ENCODE peak calls at places on chromosomes 3 and 15, in nine cellular contexts. I is fibroblast of lung; J is neuronal stem cell; P is CD8-positive, alpha-beta memory T cell; X is right atrium auricular region; T is GM23248; H is body of pancreas; S is CD4-positive, CD25-positive, alpha-beta regulatory T cell; C is tibial nerve. G is an unnamed sample. For H3K4me1 and H3K36me3, the result is how much of the 10 kb centered on the place peaks cover.

GRCh38 chr15:55587321-55588069 is 650 bp downstream of the PYGO1 start:
- DNase-seq in I (peak), J (peak), P (peak), X (no peak), T (peak), H (peak), S (peak), C (peak), G (no peak)

GRCh38 chr15:75694241-75695182 is 18.1 kb downstream of the CSPG4 start:
- DNase-seq in I (peak), J (no peak), P (no peak), X (peak), T (peak), H (peak), S (no peak), C (peak), G (peak)

GRCh38 chr3:189275852-189276251 is 104.1 kb downstream of the TPRG1 start:
- DNase-seq in I (no peak), J (no peak), P (no peak), X (no peak), T (no peak), H (no peak), S (no peak), C (no peak), G (no peak)

GRCh38 chr3:52141751-52142150 is 12.5 kb downstream of the POC1A start:
- DNase-seq in I (no peak), J (no peak), P (no peak), X (no peak), T (no peak), H (no peak), S (no peak), C (no peak), G (no peak)

GRCh38 chr3:7536510-7536909 is 675.6 kb downstream of the GRM7 start:
- DNase-seq in I (peak), J (no peak), P (no peak), X (peak), T (no peak), H (no peak), S (no peak), C (no peak), G (no peak)

GRCh38 chr3:102092617-102093466 is 243.5 kb downstream of the NFKBIZ start:
- DNase-seq in I (peak), J (no peak), P (no peak), X (no peak), T (peak), H (no peak), S (peak), C (no peak), G (no peak)

GRCh38 chr15:42750306-42750705 is 13.4 kb upstream of the CDAN1 start:
- DNase-seq in I (no peak), J (no peak), P (no peak), X (no peak), T (no peak), H (no peak), S (no peak), C (no peak), G (no peak)

GRCh38 chr3:99862208-99862607 is 44.5 kb downstream of the CMSS1 start:
- DNase-seq in I (peak), J (no peak), P (no peak), X (no peak), T (peak), H (no peak), S (no peak), C (no peak), G (no peak)

GRCh38 chr15:99702895-99703602 is 30.2 kb downstream of the LYSMD4 start:
- DNase-seq in I (peak), J (no peak), P (no peak), X (no peak), T (peak), H (no peak), S (no peak), C (no peak), G (no peak)

GRCh38 chr3:51371943-51372557 is 13.0 kb upstream of the MANF start:
- DNase-seq in I (peak), J (peak), P (peak), X (no peak), T (peak), H (peak), S (peak), C (peak), G (peak)

GRCh38 chr15:82849556-82850241 is 40.3 kb downstream of the WHAMM start:
- DNase-seq in I (peak), J (peak), P (peak), X (peak), T (peak), H (peak), S (peak), C (peak), G (peak)

GRCh38 chr15:70801111-70801510 is 37.8 kb upstream of the UACA start:
- DNase-seq in I (peak), J (no peak), P (no peak), X (no peak), T (no peak), H (no peak), S (no peak), C (no peak), G (no peak)

GRCh38 chr15:55649058-55649423 is 60.9 kb upstream of the PYGO1 start:
- DNase-seq in I (peak), J (no peak), P (no peak), X (no peak), T (peak), H (no peak), S (no peak), C (no peak), G (no peak)

GRCh38 chr3:40336511-40337135 is 27.1 kb downstream of the EIF1B start:
- DNase-seq in I (no peak), J (no peak), P (no peak), X (no peak), T (no peak), H (no peak), S (no peak), C (no peak), G (no peak)

GRCh38 chr3:14301558-14301957 is 100.8 kb upstream of the SLC6A6 start:
- DNase-seq in I (no peak), J (no peak), P (no peak), X (peak), T (peak), H (no peak), S (no peak), C (no peak), G (peak)

DNA sequence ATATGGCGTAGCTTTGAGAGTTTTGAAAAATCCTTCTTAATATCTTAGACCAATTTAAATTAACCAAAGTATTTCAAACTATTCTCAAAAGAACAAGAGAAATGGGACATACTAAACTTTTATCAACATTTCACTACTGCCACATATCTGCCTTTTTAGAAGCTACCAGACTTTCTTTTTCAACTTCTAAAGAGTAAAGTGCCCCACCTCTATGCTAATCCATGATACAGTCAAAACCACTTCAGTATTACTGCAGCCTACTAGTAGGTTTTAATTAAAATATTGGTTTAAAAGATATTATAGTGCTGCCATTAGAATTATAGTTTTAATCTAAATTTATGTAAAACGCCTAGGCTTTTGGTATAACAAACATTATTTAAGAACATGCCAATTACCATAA is 15.1 kb downstream of the HERC1 start:
- DNase-seq in I (no peak), J (no peak), P (no peak), X (no peak), T (no peak), H (no peak), S (no peak), C (no peak), G (no peak)
- H3K4me1 ChIP-seq in I (under half), J (under half), P (half or more), X (under half), T (under half), H (under half), S (under half), C (under half), G (under half)

GRCh38 chr3:181726351-181727121 is 14.8 kb downstream of the SOX2 start:
- DNase-seq in I (peak), J (peak), P (no peak), X (no peak), T (no peak), H (no peak), S (no peak), C (no peak), G (no peak)
- H3K4me3 ChIP-seq in I (no peak), J (peak), P (no peak), X (no peak), T (no peak), H (no peak), S (no peak), C (peak), G (peak)

GRCh38 chr3:53223025-53223424 is 32.8 kb downstream of the TKT start:
- DNase-seq in I (no peak), J (no peak), P (no peak), X (no peak), T (no peak), H (no peak), S (no peak), C (no peak), G (no peak)

GRCh38 chr3:53224026-53224425 is 31.8 kb downstream of the TKT start:
- DNase-seq in I (no peak), J (no peak), P (no peak), X (no peak), T (no peak), H (no peak), S (no peak), C (no peak), G (no peak)

GRCh38 chr3:53222183-53222901 is 33.5 kb downstream of the TKT start:
- DNase-seq in I (no peak), J (no peak), P (no peak), X (no peak), T (no peak), H (no peak), S (no peak), C (no peak), G (no peak)

GRCh38 chr3:53224536-53224935 is 31.3 kb downstream of the TKT start:
- DNase-seq in I (no peak), J (no peak), P (no peak), X (no peak), T (no peak), H (no peak), S (no peak), C (no peak), G (no peak)

DNA sequence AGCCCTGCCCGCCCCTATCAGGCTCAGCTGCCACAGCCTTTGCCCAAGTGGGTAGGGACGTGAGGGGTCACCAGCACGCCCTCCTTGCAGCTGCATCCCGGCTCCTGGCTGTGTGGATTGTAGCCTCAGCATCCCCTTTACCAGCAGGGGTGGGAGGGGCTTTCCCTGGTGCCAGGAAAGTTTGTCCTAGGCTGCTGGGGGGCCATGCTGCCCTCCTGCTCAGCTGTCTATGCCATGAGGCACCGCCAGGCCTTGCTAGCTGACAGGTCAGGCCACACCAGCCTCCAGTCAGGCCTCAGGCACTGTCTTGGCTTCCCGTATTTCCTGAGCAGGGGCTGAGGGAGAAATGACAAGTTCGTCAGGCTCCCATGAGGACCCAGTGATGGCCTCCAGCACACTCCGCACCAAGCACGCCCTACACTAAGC is 32.3 kb downstream of the TKT start:
- DNase-seq in I (no peak), J (no peak), P (no peak), X (no peak), T (no peak), H (no peak), S (no peak), C (no peak), G (no peak)
- H3K36me3 ChIP-seq in I (under half), J (half or more), P (under half), X (half or more), T (under half), H (under half), S (under half), C (under half), G (under half)

DNA sequence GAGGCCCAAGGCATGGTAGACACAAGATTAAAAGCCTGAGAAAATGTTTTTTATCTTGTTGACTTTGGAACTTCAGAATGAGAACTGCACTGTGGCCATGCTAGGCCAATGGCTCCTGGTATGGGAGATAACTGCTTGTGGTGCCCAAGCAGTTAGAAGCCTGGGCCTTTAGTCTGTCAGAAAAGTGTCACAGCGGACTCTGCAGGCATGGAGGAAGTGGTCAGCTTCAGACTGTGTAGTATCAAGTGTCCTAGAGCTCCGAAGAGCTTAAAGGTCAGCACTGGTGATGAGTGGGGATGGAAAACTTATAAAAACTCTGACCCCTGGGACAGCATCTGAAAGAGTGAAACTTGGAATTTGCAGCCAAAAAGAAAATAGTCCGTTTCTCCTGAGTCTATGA is 11.8 kb downstream of the FYCO1 start:
- DNase-seq in I (no peak), J (no peak), P (no peak), X (no peak), T (no peak), H (no peak), S (no peak), C (no peak), G (no peak)
- H3K4me1 ChIP-seq in I (half or more), J (under half), P (half or more), X (under half), T (under half), H (half or more), S (half or more), C (under half), G (under half)

GRCh38 chr3:71908001-71908400 is 123.1 kb upstream of the PROK2 start:
- DNase-seq in I (no peak), J (no peak), P (no peak), X (no peak), T (peak), H (no peak), S (no peak), C (no peak), G (no peak)
- H3K4me3 ChIP-seq in I (no peak), J (no peak), P (no peak), X (no peak), T (no peak), H (no peak), S (no peak), C (no peak), G (no peak)

DNA sequence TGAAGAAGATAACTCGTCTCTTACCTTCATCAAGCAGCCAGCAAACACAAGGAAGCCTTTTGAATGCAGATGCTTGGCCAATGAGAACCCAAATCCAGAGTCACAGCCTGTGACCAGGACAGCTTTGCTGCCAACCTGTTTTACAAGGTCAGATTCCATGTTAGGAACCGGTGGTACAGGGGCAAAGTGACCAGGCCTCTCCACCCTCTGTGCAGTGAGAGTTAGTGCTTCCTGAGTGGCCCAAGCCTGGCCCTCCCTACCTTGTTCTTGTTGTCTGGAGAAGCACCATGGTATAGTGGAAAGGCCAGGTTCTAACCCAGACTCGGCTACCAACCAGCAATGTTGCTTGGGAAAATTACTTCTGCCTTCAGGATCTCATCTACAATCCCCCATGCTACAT is 23.4 kb downstream of the BDH1 start:
- DNase-seq in I (no peak), J (no peak), P (no peak), X (no peak), T (no peak), H (no peak), S (no peak), C (no peak), G (no peak)
- H3K36me3 ChIP-seq in I (under half), J (under half), P (under half), X (under half), T (under half), H (under half), S (under half), C (under half), G (under half)

GRCh38 chr15:85545185-85545584 is 164.8 kb downstream of the AKAP13 start:
- DNase-seq in I (no peak), J (no peak), P (no peak), X (no peak), T (peak), H (no peak), S (no peak), C (peak), G (no peak)

GRCh38 chr15:85545757-85546156 is 165.4 kb downstream of the AKAP13 start:
- DNase-seq in I (no peak), J (no peak), P (no peak), X (no peak), T (no peak), H (no peak), S (no peak), C (no peak), G (no peak)

GRCh38 chr15:85554852-85555521 is 174.6 kb downstream of the AKAP13 start:
- DNase-seq in I (no peak), J (no peak), P (no peak), X (no peak), T (no peak), H (no peak), S (no peak), C (no peak), G (no peak)

GRCh38 chr15:85551221-85551832 is 170.9 kb downstream of the AKAP13 start:
- DNase-seq in I (no peak), J (no peak), P (no peak), X (no peak), T (peak), H (no peak), S (no peak), C (no peak), G (no peak)

DNA sequence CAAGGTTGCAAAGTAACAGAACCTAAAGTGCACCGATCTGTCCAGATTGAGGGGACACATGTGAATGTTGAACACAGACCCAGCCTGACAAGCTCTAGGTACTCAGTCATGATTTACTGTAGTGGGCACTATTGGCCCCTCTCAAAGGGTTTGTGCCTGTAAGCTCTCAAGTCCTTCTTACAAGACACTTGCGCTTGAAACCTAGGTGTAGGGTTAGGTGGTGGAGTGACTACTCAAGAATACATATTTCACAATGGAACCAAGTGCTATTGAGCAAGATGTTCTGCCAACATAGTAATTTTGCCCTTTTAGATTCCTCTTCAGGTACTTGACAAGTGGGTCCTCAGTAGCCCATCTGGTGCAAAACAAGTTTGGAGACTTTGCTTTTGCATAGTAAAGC is 169.9 kb downstream of the AKAP13 start:
- DNase-seq in I (no peak), J (no peak), P (no peak), X (no peak), T (no peak), H (no peak), S (no peak), C (no peak), G (no peak)
- H3K4me1 ChIP-seq in I (under half), J (under half), P (under half), X (under half), T (under half), H (under half), S (under half), C (under half), G (under half)

GRCh38 chr3:143507735-143508580 is 340.3 kb downstream of the SLC9A9 start:
- DNase-seq in I (peak), J (no peak), P (no peak), X (no peak), T (peak), H (no peak), S (no peak), C (no peak), G (no peak)
- H3K4me3 ChIP-seq in I (no peak), J (no peak), P (no peak), X (no peak), T (peak), H (no peak), S (no peak), C (no peak), G (no peak)

DNA sequence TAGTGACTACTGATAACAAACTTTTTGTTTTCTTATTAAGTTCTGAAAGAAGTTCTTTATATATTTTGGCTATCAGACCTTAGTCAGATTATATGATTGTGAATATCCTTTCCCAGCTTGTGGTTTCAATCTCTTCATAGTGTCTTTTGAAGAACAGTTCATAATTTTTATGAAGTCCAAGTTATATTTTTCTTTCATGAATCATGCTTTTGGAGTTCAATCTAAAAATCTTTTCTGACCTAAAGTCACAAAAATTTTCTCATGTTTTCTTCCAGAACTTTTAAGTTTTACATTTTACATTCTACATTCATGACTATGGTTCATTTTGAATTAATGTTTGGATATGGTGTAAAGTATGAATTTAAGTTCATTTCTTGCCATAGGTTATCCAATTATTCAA is 34.2 kb upstream of the OCA2 start:
- DNase-seq in I (peak), J (no peak), P (no peak), X (no peak), T (peak), H (no peak), S (no peak), C (no peak), G (no peak)
- H3K36me3 ChIP-seq in I (under half), J (under half), P (under half), X (half or more), T (under half), H (under half), S (under half), C (under half), G (under half)